ENCODE peak calls at places on chromosome 22, in five cellular contexts. I is WTC11, C is HepG2, S is HCT116, V is K562. G is an unnamed sample.

GRCh38 chr22:34814260-34814659 is 251.7 kb upstream of the ISX start:
- DNase-seq in I (no peak), C (peak; percentile 10), S (no peak), V (no peak), G (no peak)

GRCh38 chr22:28019360-28019759 is 100.3 kb upstream of the PITPNB start:
- DNase-seq in I (no peak), C (no peak), S (no peak), V (no peak), G (no peak)

GRCh38 chr22:47818496-47818895 is 1056.0 kb downstream of the TBC1D22A start:
- DNase-seq in I (no peak), C (no peak), S (no peak), V (no peak), G (no peak)

GRCh38 chr22:42939941-42940653 is 74.9 kb downstream of the PACSIN2 start:
- DNase-seq in I (no peak), C (peak; percentile 88), S (peak; percentile 78), V (no peak), G (no peak)

GRCh38 chr22:39089928-39090327 is 7.1 kb upstream of the APOBEC3H start:
- DNase-seq in I (no peak), C (no peak), S (no peak), V (no peak), G (no peak)

GRCh38 chr22:38731703-38732161 is 24.1 kb downstream of the SUN2 start:
- DNase-seq in I (no peak), C (no peak), S (no peak), V (no peak), G (no peak)

GRCh38 chr22:26690654-26691376 is 33.4 kb downstream of the MIAT start:
- DNase-seq in I (no peak), C (no peak), S (no peak), V (no peak), G (no peak)

GRCh38 chr22:25417792-25418191 is 146.7 kb upstream of the GRK3 start:
- DNase-seq in I (no peak), C (no peak), S (no peak), V (no peak), G (no peak)

GRCh38 chr22:38866024-38866398 is 6.0 kb downstream of the CBX6 start:
- DNase-seq in I (no peak), C (no peak), S (no peak), V (no peak), G (no peak)

GRCh38 chr22:22887621-22888503 is at the start of gene IGLL5:
- DNase-seq in I (no peak), C (no peak), S (no peak), V (no peak), G (no peak)

GRCh38 chr22:25172153-25172552 is 27.5 kb upstream of the CRYBB3 start:
- DNase-seq in I (no peak), C (peak; percentile 21), S (peak; percentile 8), V (no peak), G (no peak)

GRCh38 chr22:29205598-29206371 is at the start of gene EMID1:
- DNase-seq in I (peak; percentile 58), C (no peak), S (no peak), V (peak; percentile 54), G (peak; percentile 77)

GRCh38 chr22:22818861-22819855 is 68.5 kb upstream of the IGLL5 start:
- DNase-seq in I (no peak), C (no peak), S (no peak), V (no peak), G (no peak)

GRCh38 chr22:30781271-30781875 is 86.7 kb downstream of the OSBP2 start:
- DNase-seq in I (no peak), C (no peak), S (no peak), V (no peak), G (no peak)

GRCh38 chr22:26658671-26659478 is 1.5 kb downstream of the MIAT start:
- DNase-seq in I (peak; percentile 86), C (no peak), S (peak; percentile 88), V (peak; percentile 93), G (peak; percentile 85)

GRCh38 chr22:46163498-46163897 is 13.2 kb downstream of the PPARA start:
- DNase-seq in I (no peak), C (no peak), S (no peak), V (no peak), G (no peak)

DNA sequence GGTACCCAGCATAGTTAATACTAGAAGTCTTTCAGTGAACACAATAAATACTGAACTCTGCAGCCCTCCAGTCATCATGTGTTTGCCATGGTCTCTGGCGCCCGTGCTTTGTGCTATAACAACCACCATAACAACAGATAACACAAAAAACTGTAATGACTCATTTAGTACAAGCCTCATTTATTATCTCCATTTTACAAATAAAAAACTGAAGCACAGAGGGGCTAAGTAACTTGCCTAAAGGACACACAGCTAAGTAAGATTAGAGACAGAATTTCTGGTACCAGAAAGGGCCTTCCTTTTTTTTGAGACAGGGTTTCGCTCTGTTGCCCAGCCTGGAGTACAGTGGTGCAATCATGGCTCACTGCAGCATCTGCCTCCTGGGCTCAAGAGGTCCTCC is 19.5 kb downstream of the RBFOX2 start:
- DNase-seq in I (no peak), C (no peak), S (no peak), V (no peak), G (no peak)
- TF ChIP-seq ATF3 in I (no peak), C (no peak), S (no peak), V (no peak), G (no peak)

DNA sequence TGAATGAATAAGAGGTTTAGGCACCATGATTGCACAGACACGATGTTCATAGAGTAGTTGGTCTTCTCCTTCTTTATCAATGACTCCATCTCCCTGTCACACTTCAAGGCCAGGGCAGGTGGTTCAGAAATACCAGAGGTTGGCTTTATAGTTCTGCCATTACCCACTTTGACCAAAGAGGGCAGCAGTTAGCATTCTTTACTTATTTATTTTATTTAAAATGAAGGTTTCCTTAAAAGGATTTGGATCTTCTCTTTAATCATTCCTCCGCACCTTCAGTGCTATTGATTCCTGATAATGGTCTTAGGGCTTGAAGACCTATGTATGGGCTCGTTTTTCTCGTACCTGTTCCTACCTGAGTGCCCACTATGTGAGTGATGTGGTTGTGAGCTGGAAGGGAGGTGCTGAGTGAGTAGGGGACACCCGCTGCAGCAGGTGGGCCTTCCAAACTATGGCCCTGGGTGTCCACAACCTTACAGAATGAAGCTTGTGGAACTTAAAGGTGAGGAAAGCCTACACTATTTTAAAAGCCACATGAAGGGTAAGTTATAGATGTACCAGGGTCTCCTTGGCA is 34.9 kb downstream of the TIMP3 start:
- DNase-seq in I (no peak), C (peak; percentile 11), S (no peak), V (peak; percentile 20), G (no peak)
- TF ChIP-seq MAX in I (no peak), C (no peak), S (no peak), V (no peak), G (no peak)

GRCh38 chr22:49305966-49306631 is 521.6 kb downstream of the BRD1 start:
- DNase-seq in I (no peak), C (no peak), S (no peak), V (no peak), G (no peak)

GRCh38 chr22:49307071-49307830 is 520.4 kb downstream of the BRD1 start:
- DNase-seq in I (no peak), C (no peak), S (no peak), V (no peak), G (peak; percentile 22)

GRCh38 chr22:49308300-49308699 is 519.4 kb downstream of the BRD1 start:
- DNase-seq in I (no peak), C (no peak), S (no peak), V (no peak), G (no peak)

GRCh38 chr22:49306632-49306975 is 521.1 kb downstream of the BRD1 start:
- DNase-seq in I (no peak), C (no peak), S (no peak), V (no peak), G (no peak)

DNA sequence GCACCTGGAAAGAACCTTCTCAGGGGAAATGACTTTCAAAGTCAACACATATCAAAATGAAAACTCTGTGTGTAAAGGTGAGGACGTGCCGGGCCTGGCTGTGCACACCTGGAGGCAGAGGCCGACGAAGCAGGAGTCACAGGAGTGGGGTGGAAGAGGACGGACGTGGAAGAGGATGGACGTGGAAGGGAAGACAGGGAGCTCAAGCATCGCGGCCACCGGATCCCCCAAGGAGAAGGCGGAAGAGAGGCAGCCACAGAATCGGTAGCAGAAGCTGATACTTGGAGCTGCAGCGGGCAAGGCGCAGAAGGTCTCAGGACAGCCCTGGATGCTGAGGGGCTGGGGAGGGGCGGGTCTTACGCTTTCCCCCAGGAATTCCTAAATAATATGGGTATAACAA is 519.8 kb downstream of the BRD1 start:
- DNase-seq in I (no peak), C (no peak), S (no peak), V (no peak), G (no peak)
- TF ChIP-seq ATF3 in I (no peak), C (no peak), S (no peak), V (no peak), G (no peak)

GRCh38 chr22:44245438-44245837 is 64.7 kb downstream of the PARVG start:
- DNase-seq in I (no peak), C (no peak), S (no peak), V (no peak), G (peak; percentile 37)

GRCh38 chr22:44246615-44247326 is 66.0 kb downstream of the SHISAL1 start:
- DNase-seq in I (no peak), C (no peak), S (no peak), V (no peak), G (peak; percentile 41)

GRCh38 chr22:44244265-44244822 is 63.6 kb downstream of the PARVG start:
- DNase-seq in I (no peak), C (no peak), S (no peak), V (no peak), G (no peak)

GRCh38 chr22:44247346-44247745 is 65.4 kb downstream of the SHISAL1 start:
- DNase-seq in I (no peak), C (no peak), S (no peak), V (no peak), G (no peak)

GRCh38 chr22:44245867-44246266 is 65.1 kb downstream of the PARVG start:
- DNase-seq in I (no peak), C (no peak), S (no peak), V (no peak), G (no peak)
- TF ChIP-seq MAX in I (no peak), C (no peak), S (no peak), V (no peak), G (no peak)

GRCh38 chr22:20205964-20206708 is 55.3 kb upstream of the CCDC188 start:
- DNase-seq in I (no peak), C (peak; percentile 37), S (peak; percentile 75), V (peak; percentile 99), G (no peak)

GRCh38 chr22:20205464-20205963 is 54.7 kb upstream of the CCDC188 start:
- DNase-seq in I (no peak), C (no peak), S (no peak), V (no peak), G (no peak)

GRCh38 chr22:20207277-20208025 is 56.6 kb upstream of the CCDC188 start:
- DNase-seq in I (no peak), C (no peak), S (no peak), V (no peak), G (no peak)

GRCh38 chr22:20204821-20205220 is 54.0 kb upstream of the CCDC188 start:
- DNase-seq in I (no peak), C (no peak), S (no peak), V (no peak), G (no peak)

GRCh38 chr22:20206709-20207215 is 55.9 kb upstream of the CCDC188 start:
- DNase-seq in I (no peak), C (no peak), S (no peak), V (peak; percentile 90), G (no peak)
- TF ChIP-seq ATF3 in I (no peak), C (no peak), S (no peak), V (no peak), G (no peak)

G was measured in H1.